ENCODE peak calls at places on chromosomes 12 and 14, in five cellular contexts. One of them, this sample, is unnamed.

GRCh38 chr14:38578278-38578681 is 322.4 kb upstream of the CLEC14A start:
- DNase-seq in mucosa of descending colon: no peak
- DNase-seq in astrocyte: no peak
- DNase-seq in CD8-positive, alpha-beta T cell: no peak
- DNase-seq in mesothelial cell of epicardium: no peak
- DNase-seq in this sample: no peak

GRCh38 chr12:11881835-11882234 is 188.9 kb upstream of the BCL2L14 start:
- DNase-seq in mesothelial cell of epicardium: no peak
- DNase-seq in mucosa of descending colon: peak
- DNase-seq in CD8-positive, alpha-beta T cell: no peak
- DNase-seq in astrocyte: no peak
- DNase-seq in this sample: no peak

GRCh38 chr12:2719405-2719804 is 75.4 kb upstream of the FKBP4 start:
- DNase-seq in mucosa of descending colon: no peak
- DNase-seq in mesothelial cell of epicardium: no peak
- DNase-seq in astrocyte: no peak
- DNase-seq in CD8-positive, alpha-beta T cell: no peak
- DNase-seq in this sample: no peak

GRCh38 chr14:28770061-28770460 is 3.5 kb downstream of the FOXG1 start:
- DNase-seq in mucosa of descending colon: no peak
- DNase-seq in astrocyte: no peak
- DNase-seq in CD8-positive, alpha-beta T cell: no peak
- DNase-seq in mesothelial cell of epicardium: no peak
- DNase-seq in this sample: no peak

GRCh38 chr12:5792350-5792749 is 152.7 kb downstream of the ANO2 start:
- DNase-seq in astrocyte: peak
- DNase-seq in mucosa of descending colon: no peak
- DNase-seq in CD8-positive, alpha-beta T cell: no peak
- DNase-seq in mesothelial cell of epicardium: no peak
- DNase-seq in this sample: no peak

GRCh38 chr14:36941783-36942521 is 230.5 kb downstream of the SLC25A21 start:
- DNase-seq in CD8-positive, alpha-beta T cell: peak
- DNase-seq in mesothelial cell of epicardium: peak
- DNase-seq in mucosa of descending colon: peak
- DNase-seq in astrocyte: peak
- DNase-seq in this sample: peak

GRCh38 chr14:105281354-105282097 is 19.3 kb downstream of the BRF1 start:
- DNase-seq in mucosa of descending colon: no peak
- DNase-seq in CD8-positive, alpha-beta T cell: no peak
- DNase-seq in astrocyte: peak
- DNase-seq in mesothelial cell of epicardium: no peak
- DNase-seq in this sample: no peak

GRCh38 chr14:77760381-77761204 is at the start of gene SNW1:
- DNase-seq in mesothelial cell of epicardium: peak
- DNase-seq in CD8-positive, alpha-beta T cell: peak
- DNase-seq in astrocyte: peak
- DNase-seq in mucosa of descending colon: peak
- DNase-seq in this sample: peak

GRCh38 chr12:117850048-117850447 is 118.7 kb downstream of the KSR2 start:
- DNase-seq in mucosa of descending colon: no peak
- DNase-seq in CD8-positive, alpha-beta T cell: no peak
- DNase-seq in astrocyte: peak
- DNase-seq in mesothelial cell of epicardium: peak
- DNase-seq in this sample: no peak

GRCh38 chr14:68392393-68393085 is 400.3 kb downstream of the ZFP36L1 start:
- DNase-seq in mesothelial cell of epicardium: no peak
- DNase-seq in mucosa of descending colon: peak
- DNase-seq in astrocyte: no peak
- DNase-seq in CD8-positive, alpha-beta T cell: no peak
- DNase-seq in this sample: no peak

GRCh38 chr14:76498536-76498935 is 122.6 kb downstream of the ESRRB start:
- DNase-seq in mesothelial cell of epicardium: no peak
- DNase-seq in CD8-positive, alpha-beta T cell: no peak
- DNase-seq in astrocyte: no peak
- DNase-seq in mucosa of descending colon: no peak
- DNase-seq in this sample: no peak

GRCh38 chr14:102654298-102654697 is 61.8 kb downstream of the RCOR1 start:
- DNase-seq in astrocyte: peak
- DNase-seq in mucosa of descending colon: no peak
- DNase-seq in CD8-positive, alpha-beta T cell: no peak
- DNase-seq in mesothelial cell of epicardium: no peak
- DNase-seq in this sample: no peak

GRCh38 chr14:34693228-34693939 is 21.0 kb downstream of the CFL2 start:
- DNase-seq in CD8-positive, alpha-beta T cell: no peak
- DNase-seq in mucosa of descending colon: peak
- DNase-seq in mesothelial cell of epicardium: no peak
- DNase-seq in astrocyte: no peak
- DNase-seq in this sample: no peak

GRCh38 chr12:5577741-5578140 is 145.8 kb downstream of the NTF3 start:
- DNase-seq in mucosa of descending colon: no peak
- DNase-seq in astrocyte: peak
- DNase-seq in mesothelial cell of epicardium: no peak
- DNase-seq in CD8-positive, alpha-beta T cell: no peak
- DNase-seq in this sample: no peak

GRCh38 chr14:75340921-75341320 is 62.3 kb downstream of the FOS start:
- DNase-seq in astrocyte: no peak
- DNase-seq in mucosa of descending colon: no peak
- DNase-seq in CD8-positive, alpha-beta T cell: no peak
- DNase-seq in mesothelial cell of epicardium: no peak
- DNase-seq in this sample: no peak

GRCh38 chr12:23857201-23857600 is 92.3 kb downstream of the SOX5 start:
- DNase-seq in astrocyte: no peak
- DNase-seq in CD8-positive, alpha-beta T cell: no peak
- DNase-seq in mucosa of descending colon: no peak
- DNase-seq in mesothelial cell of epicardium: no peak
- DNase-seq in this sample: no peak

GRCh38 chr14:36519431-36520321 is at the start of gene NKX2-1:
- DNase-seq in mesothelial cell of epicardium: no peak
- DNase-seq in mucosa of descending colon: peak
- DNase-seq in astrocyte: no peak
- DNase-seq in CD8-positive, alpha-beta T cell: no peak
- DNase-seq in this sample: no peak

GRCh38 chr14:31205681-31206535 is 1.7 kb downstream of the HECTD1 start:
- DNase-seq in CD8-positive, alpha-beta T cell: no peak
- DNase-seq in mesothelial cell of epicardium: no peak
- DNase-seq in astrocyte: peak
- DNase-seq in mucosa of descending colon: no peak
- DNase-seq in this sample: peak

GRCh38 chr14:61973981-61974380 is 211.8 kb downstream of the SNAPC1 start:
- DNase-seq in mucosa of descending colon: no peak
- DNase-seq in CD8-positive, alpha-beta T cell: no peak
- DNase-seq in astrocyte: peak
- DNase-seq in mesothelial cell of epicardium: no peak
- DNase-seq in this sample: no peak

GRCh38 chr14:93081875-93082570 is 33.7 kb downstream of the ITPK1 start:
- DNase-seq in mucosa of descending colon: no peak
- DNase-seq in mesothelial cell of epicardium: no peak
- DNase-seq in CD8-positive, alpha-beta T cell: peak
- DNase-seq in astrocyte: no peak
- DNase-seq in this sample: no peak

GRCh38 chr12:79156846-79157463 is 292.4 kb downstream of the SYT1 start:
- DNase-seq in mucosa of descending colon: no peak
- DNase-seq in astrocyte: no peak
- DNase-seq in CD8-positive, alpha-beta T cell: no peak
- DNase-seq in mesothelial cell of epicardium: no peak
- DNase-seq in this sample: no peak

GRCh38 chr12:52378091-52378490 is 7.4 kb downstream of the KRT84 start:
- DNase-seq in mucosa of descending colon: no peak
- DNase-seq in mesothelial cell of epicardium: no peak
- DNase-seq in astrocyte: no peak
- DNase-seq in CD8-positive, alpha-beta T cell: no peak
- DNase-seq in this sample: no peak

GRCh38 chr14:100178691-100179090 is 19.2 kb upstream of the DEGS2 start:
- DNase-seq in mesothelial cell of epicardium: no peak
- DNase-seq in CD8-positive, alpha-beta T cell: no peak
- DNase-seq in astrocyte: no peak
- DNase-seq in mucosa of descending colon: no peak
- DNase-seq in this sample: no peak

DNA sequence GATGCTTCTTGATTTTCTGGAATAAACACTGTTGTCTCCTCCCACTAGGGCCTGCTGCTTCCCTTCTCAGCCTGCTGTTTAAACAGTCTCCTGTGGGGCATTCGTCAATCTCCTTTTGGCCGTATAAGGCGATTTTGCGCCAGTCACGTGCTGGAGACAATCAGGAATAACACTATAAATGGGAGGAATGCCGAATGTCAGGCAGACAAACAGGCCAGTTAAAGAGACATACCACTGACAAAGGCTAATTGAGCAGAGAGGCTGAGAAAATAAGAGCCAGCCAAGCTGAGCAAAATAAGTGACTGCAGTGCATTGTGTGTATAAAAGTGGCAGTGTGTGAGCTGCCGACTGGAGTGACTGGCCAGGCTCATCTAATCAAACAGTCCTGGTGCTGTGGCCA is 23.3 kb downstream of the DMAC2L start:
- DNase-seq in CD8-positive, alpha-beta T cell: no peak
- DNase-seq in astrocyte: peak
- DNase-seq in mesothelial cell of epicardium: no peak
- DNase-seq in mucosa of descending colon: peak
- DNase-seq in this sample: no peak
- TF ChIP-seq CTCF in CD8-positive, alpha-beta T cell: no peak
- TF ChIP-seq CTCF in astrocyte: no peak
- TF ChIP-seq CTCF in mesothelial cell of epicardium: no peak
- TF ChIP-seq CTCF in mucosa of descending colon: no peak
- TF ChIP-seq CTCF in this sample: no peak

GRCh38 chr12:32918890-32919791 is 22.6 kb upstream of the PKP2 start:
- DNase-seq in astrocyte: peak
- DNase-seq in CD8-positive, alpha-beta T cell: no peak
- DNase-seq in mucosa of descending colon: no peak
- DNase-seq in mesothelial cell of epicardium: no peak
- DNase-seq in this sample: no peak
- TF ChIP-seq CTCF in astrocyte: peak
- TF ChIP-seq CTCF in CD8-positive, alpha-beta T cell: no peak
- TF ChIP-seq CTCF in mucosa of descending colon: peak
- TF ChIP-seq CTCF in mesothelial cell of epicardium: peak
- TF ChIP-seq CTCF in this sample: no peak

GRCh38 chr14:32681598-32681997 is 257.1 kb upstream of the NPAS3 start:
- DNase-seq in mucosa of descending colon: no peak
- DNase-seq in astrocyte: no peak
- DNase-seq in CD8-positive, alpha-beta T cell: no peak
- DNase-seq in mesothelial cell of epicardium: no peak
- DNase-seq in this sample: no peak
- TF ChIP-seq CTCF in mucosa of descending colon: no peak
- TF ChIP-seq CTCF in astrocyte: no peak
- TF ChIP-seq CTCF in CD8-positive, alpha-beta T cell: no peak
- TF ChIP-seq CTCF in mesothelial cell of epicardium: no peak
- TF ChIP-seq CTCF in this sample: no peak

GRCh38 chr12:32949815-32950214 is 53.2 kb upstream of the PKP2 start:
- DNase-seq in mucosa of descending colon: no peak
- DNase-seq in mesothelial cell of epicardium: no peak
- DNase-seq in CD8-positive, alpha-beta T cell: no peak
- DNase-seq in astrocyte: no peak
- DNase-seq in this sample: no peak

GRCh38 chr12:32944195-32944594 is 47.6 kb upstream of the PKP2 start:
- DNase-seq in mesothelial cell of epicardium: no peak
- DNase-seq in astrocyte: no peak
- DNase-seq in CD8-positive, alpha-beta T cell: no peak
- DNase-seq in mucosa of descending colon: no peak
- DNase-seq in this sample: no peak

GRCh38 chr12:32946504-32947131 is 50.0 kb upstream of the PKP2 start:
- DNase-seq in CD8-positive, alpha-beta T cell: no peak
- DNase-seq in astrocyte: no peak
- DNase-seq in mesothelial cell of epicardium: no peak
- DNase-seq in mucosa of descending colon: no peak
- DNase-seq in this sample: no peak

DNA sequence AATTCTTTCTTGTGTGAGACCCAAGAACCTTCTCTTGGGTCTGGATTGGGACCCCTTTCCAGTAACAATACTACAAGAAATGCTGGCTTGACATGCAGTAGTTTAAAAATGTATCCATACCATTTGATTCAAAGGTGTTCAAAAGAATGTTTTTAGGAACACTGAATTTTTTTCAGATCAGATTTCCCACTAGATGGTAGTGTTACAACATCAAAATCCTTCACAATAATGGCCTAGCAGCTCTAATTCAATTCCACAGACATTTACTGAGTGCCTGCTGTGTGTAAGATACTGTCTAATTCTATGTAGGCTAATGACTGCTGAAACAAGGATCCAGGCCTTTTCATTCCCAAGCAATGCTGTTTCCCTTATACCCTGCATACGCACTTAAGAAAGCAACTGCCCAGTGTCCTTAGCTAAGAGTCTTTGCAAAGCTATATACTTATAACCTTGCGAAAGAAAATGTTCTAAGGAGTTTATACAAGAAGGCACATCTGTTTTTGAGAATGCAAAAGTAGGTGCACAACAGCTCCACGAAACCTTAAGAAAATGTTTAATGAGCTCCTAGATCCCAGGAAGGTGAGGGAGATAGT is 50.7 kb upstream of the PKP2 start:
- DNase-seq in CD8-positive, alpha-beta T cell: no peak
- DNase-seq in mesothelial cell of epicardium: no peak
- DNase-seq in mucosa of descending colon: no peak
- DNase-seq in astrocyte: no peak
- DNase-seq in this sample: no peak
- TF ChIP-seq CTCF in CD8-positive, alpha-beta T cell: no peak
- TF ChIP-seq CTCF in mesothelial cell of epicardium: no peak
- TF ChIP-seq CTCF in mucosa of descending colon: no peak
- TF ChIP-seq CTCF in astrocyte: no peak
- TF ChIP-seq CTCF in this sample: no peak

GRCh38 chr12:84757978-84758377 is 154.6 kb downstream of the SLC6A15 start:
- DNase-seq in mucosa of descending colon: no peak
- DNase-seq in astrocyte: peak
- DNase-seq in CD8-positive, alpha-beta T cell: no peak
- DNase-seq in mesothelial cell of epicardium: no peak
- DNase-seq in this sample: no peak
- TF ChIP-seq CTCF in mucosa of descending colon: no peak
- TF ChIP-seq CTCF in astrocyte: no peak
- TF ChIP-seq CTCF in CD8-positive, alpha-beta T cell: no peak
- TF ChIP-seq CTCF in mesothelial cell of epicardium: no peak
- TF ChIP-seq CTCF in this sample: no peak

DNA sequence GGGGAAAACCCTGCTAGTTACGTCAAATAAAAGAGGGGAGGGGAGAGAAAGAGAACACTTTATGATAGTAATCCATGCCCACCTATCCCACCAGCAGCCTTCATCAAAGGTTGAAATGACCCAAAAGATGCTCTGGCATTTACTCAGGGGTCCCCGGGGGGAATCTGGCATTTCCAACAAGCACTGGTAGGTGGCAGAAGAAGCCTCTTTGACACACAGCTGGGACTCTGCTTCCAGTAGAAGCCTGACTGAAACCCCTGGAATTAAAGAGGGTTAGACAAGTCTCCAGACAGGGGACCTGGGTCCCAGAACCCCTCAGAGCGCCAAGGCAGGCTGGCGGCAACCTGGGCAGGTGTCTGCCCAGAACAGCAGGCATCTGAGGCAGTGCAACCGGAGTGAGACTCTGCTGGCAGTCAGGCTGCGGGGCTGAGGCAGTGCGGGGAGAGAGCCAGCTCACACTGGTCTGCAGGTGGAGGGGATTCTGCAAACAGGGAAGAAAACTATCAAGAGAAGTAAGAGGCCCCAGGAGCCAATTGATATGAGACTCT is 85.0 kb upstream of the CAPRIN2 start:
- DNase-seq in mesothelial cell of epicardium: no peak
- DNase-seq in mucosa of descending colon: no peak
- DNase-seq in CD8-positive, alpha-beta T cell: no peak
- DNase-seq in astrocyte: no peak
- DNase-seq in this sample: no peak
- TF ChIP-seq CTCF in mesothelial cell of epicardium: no peak
- TF ChIP-seq CTCF in mucosa of descending colon: no peak
- TF ChIP-seq CTCF in CD8-positive, alpha-beta T cell: no peak
- TF ChIP-seq CTCF in astrocyte: no peak
- TF ChIP-seq CTCF in this sample: no peak

This sample was measured in AG09319.